ENCODE peak calls at places on chromosomes 16 and 17, in seven cellular contexts. Z is stimulated activated CD8-positive, alpha-beta memory T cell treated with anti-CD3 and anti-CD28 coated beads, Interleukin-12 subunit alpha, Interleukin-12 subunit beta, amount 100 ng/mL, for 4 hours; J is T-helper 2 cell; D is NCI-H2171; K is GM03348; G is amniotic stem cell; I is head of caudate nucleus. N is an unnamed sample.

GRCh38 chr17:13593757-13594156 is 8.0 kb downstream of the HS3ST3A1 start:
- DNase-seq in Z (no peak), K (peak; percentile 25), D (no peak), G (no peak), J (no peak), I (no peak), N (no peak)

GRCh38 chr16:983044-984030 is 1.8 kb downstream of the SOX8 start:
- DNase-seq in G (no peak), J (no peak), K (no peak), Z (no peak), D (no peak), I (peak; percentile 80), N (no peak)

GRCh38 chr16:17345043-17345442 is 125.7 kb downstream of the XYLT1 start:
- DNase-seq in G (no peak), J (no peak), I (no peak), D (no peak), K (peak; percentile 66), Z (no peak), N (peak; percentile 59)

GRCh38 chr17:21285164-21286065 is 904 bp downstream of the MAP2K3 start:
- DNase-seq in G (no peak), D (no peak), K (peak; percentile 38), J (no peak), Z (no peak), I (no peak), N (peak; percentile 51)

GRCh38 chr17:46191332-46192210 is 1.7 kb downstream of the KANSL1 start:
- DNase-seq in D (peak; percentile 61), G (no peak), I (peak; percentile 68), K (peak; percentile 50), J (no peak), Z (no peak), N (peak; percentile 38)

GRCh38 chr17:78723001-78723796 is 58.9 kb downstream of the CYTH1 start:
- DNase-seq in K (peak; percentile 43), D (no peak), I (peak; percentile 97), G (no peak), J (no peak), Z (no peak), N (peak; percentile 41)

GRCh38 chr16:58821886-58822285 is 87.8 kb upstream of the GOT2 start:
- DNase-seq in G (no peak), Z (no peak), D (no peak), K (no peak), J (no peak), I (no peak), N (no peak)

GRCh38 chr16:5790512-5790911 is 692.9 kb upstream of the EEF2KMT start:
- DNase-seq in K (no peak), Z (no peak), I (no peak), G (no peak), J (no peak), D (no peak), N (no peak)

GRCh38 chr17:9473716-9474115 is 101.9 kb downstream of the STX8 start:
- DNase-seq in D (no peak), I (no peak), Z (no peak), J (no peak), K (peak; percentile 72), G (no peak), N (no peak)

GRCh38 chr17:81737947-81738800 is 26.1 kb downstream of the SLC25A10 start:
- DNase-seq in J (no peak), K (no peak), Z (no peak), G (no peak), I (no peak), D (no peak), N (no peak)

GRCh38 chr16:4653981-4654380 is 29.4 kb downstream of the MGRN1 start:
- DNase-seq in G (no peak), K (no peak), D (no peak), Z (no peak), J (no peak), I (no peak), N (peak; percentile 77)

GRCh38 chr17:35790826-35791225 is 4.6 kb downstream of the MMP28 start:
- DNase-seq in J (no peak), K (no peak), I (no peak), G (no peak), Z (no peak), D (no peak), N (no peak)

GRCh38 chr16:80056334-80056733 is 455.8 kb upstream of the MAF start:
- DNase-seq in I (no peak), Z (no peak), G (no peak), J (no peak), K (peak; percentile 63), D (no peak), N (no peak)

GRCh38 chr17:78468366-78468765 is 89.9 kb downstream of the PGS1 start:
- DNase-seq in Z (no peak), G (no peak), I (no peak), J (no peak), K (no peak), D (no peak), N (no peak)

GRCh38 chr17:46190763-46191162 is 2.5 kb downstream of the KANSL1 start:
- DNase-seq in G (no peak), K (no peak), J (no peak), D (no peak), I (no peak), Z (no peak), N (no peak)

GRCh38 chr17:45339646-45340605 is 23.1 kb upstream of the MAP3K14 start:
- DNase-seq in D (no peak), Z (no peak), I (no peak), J (no peak), K (no peak), G (no peak), N (no peak)

GRCh38 chr16:49640606-49641005 is 215.3 kb downstream of the ZNF423 start:
- DNase-seq in K (no peak), Z (no peak), J (no peak), G (no peak), D (peak; percentile 32), I (no peak), N (no peak)

GRCh38 chr16:78504391-78504945 is 405.0 kb downstream of the WWOX start:
- DNase-seq in G (no peak), K (no peak), Z (no peak), I (no peak), J (no peak), D (no peak), N (peak; percentile 30)

GRCh38 chr16:11251525-11252481 is 4.2 kb downstream of the SOCS1 start:
- DNase-seq in G (no peak), J (peak; percentile 65), K (no peak), I (no peak), D (no peak), Z (peak; percentile 57), N (peak; percentile 41)

GRCh38 chr16:22206847-22207714 is 1.0 kb downstream of the EEF2K start:
- DNase-seq in J (peak; percentile 46), K (peak; percentile 78), I (peak; percentile 67), D (peak; percentile 46), Z (peak; percentile 49), G (no peak), N (peak; percentile 82)

GRCh38 chr17:75105269-75106080 is 4.3 kb upstream of the ARMC7 start:
- DNase-seq in J (no peak), Z (no peak), K (peak; percentile 74), D (peak; percentile 59), I (peak; percentile 28), G (no peak), N (peak; percentile 77)

GRCh38 chr16:12679660-12680272 is 123.9 kb downstream of the CPPED1 start:
- DNase-seq in D (no peak), I (no peak), K (no peak), G (no peak), J (no peak), Z (no peak), N (no peak)

GRCh38 chr17:9436629-9437028 is 139.0 kb downstream of the STX8 start:
- DNase-seq in Z (no peak), G (no peak), D (no peak), K (peak; percentile 57), J (no peak), I (no peak), N (no peak)

GRCh38 chr16:50393461-50394214 is 24.9 kb upstream of the BRD7 start:
- DNase-seq in G (no peak), Z (no peak), D (no peak), K (no peak), J (no peak), I (no peak), N (no peak)

GRCh38 chr17:16911141-16911937 is 60.6 kb downstream of the TNFRSF13B start:
- DNase-seq in I (peak; percentile 32), Z (no peak), J (no peak), K (no peak), D (no peak), G (no peak), N (peak; percentile 6)

GRCh38 chr16:68374961-68375660 is 64.3 kb downstream of the PRMT7 start:
- DNase-seq in I (no peak), K (no peak), D (no peak), Z (no peak), J (no peak), G (no peak), N (no peak)

GRCh38 chr17:27778193-27778592 is 22.1 kb downstream of the NOS2 start:
- DNase-seq in I (no peak), Z (no peak), G (no peak), J (no peak), K (peak; percentile 66), D (no peak), N (no peak)

GRCh38 chr16:57316390-57317017 is 32.0 kb upstream of the PLLP start:
- DNase-seq in J (no peak), D (no peak), K (peak; percentile 88), I (no peak), G (peak; percentile 64), Z (no peak), N (no peak)

GRCh38 chr16:66512589-66513404 is 37.1 kb downstream of the TK2 start:
- DNase-seq in K (no peak), J (no peak), D (no peak), G (no peak), Z (no peak), I (no peak), N (no peak)